ENCODE peak calls at places on chromosomes 5 and 9, in four cellular contexts. W is tibial artery, J is heart left ventricle, E is adrenal gland. Q is an unnamed sample. For H3K4me1, the result is how much of the 10 kb centered on the place peaks cover.

GRCh38 chr5:144013816-144014215 is 156.6 kb downstream of the YIPF5 start:
- DNase-seq in J (no peak), E (no peak), W (no peak), Q (no peak)

GRCh38 chr5:55037046-55037771 is 13.2 kb downstream of the GZMK start:
- DNase-seq in E (peak), J (no peak), W (no peak), Q (no peak)

GRCh38 chr5:126335871-126336270 is 87.3 kb upstream of the GRAMD2B start:
- DNase-seq in E (no peak), J (no peak), W (no peak), Q (no peak)

GRCh38 chr9:4515958-4516375 is 25.7 kb downstream of the SLC1A1 start:
- DNase-seq in J (no peak), E (no peak), W (no peak), Q (no peak)

GRCh38 chr9:123450096-123450495 is 94.1 kb downstream of the CRB2 start:
- DNase-seq in J (no peak), W (no peak), E (no peak), Q (no peak)

GRCh38 chr9:127634021-127634420 is 21.9 kb downstream of the STXBP1 start:
- DNase-seq in W (no peak), J (peak), E (peak), Q (no peak)

GRCh38 chr9:16729656-16730055 is 140.8 kb downstream of the BNC2 start:
- DNase-seq in E (no peak), W (no peak), J (no peak), Q (no peak)

GRCh38 chr5:177300236-177300880 is 3.2 kb downstream of the RAB24 start:
- DNase-seq in W (peak), E (peak), J (peak), Q (no peak)

GRCh38 chr9:113886003-113886324 is 9.9 kb downstream of the ZNF618 start:
- DNase-seq in W (no peak), J (no peak), E (no peak), Q (no peak)

GRCh38 chr5:151137067-151137825 is 20.3 kb downstream of the ANXA6 start:
- DNase-seq in J (no peak), E (no peak), W (no peak), Q (no peak)

GRCh38 chr5:144697847-144698262 is 527.2 kb downstream of the KCTD16 start:
- DNase-seq in J (no peak), E (no peak), W (no peak), Q (no peak)

GRCh38 chr9:93017621-93018020 is 40.9 kb upstream of the SUSD3 start:
- DNase-seq in J (no peak), W (peak), E (no peak), Q (peak)

GRCh38 chr5:76867827-76868693 is 18.2 kb downstream of the S100Z start:
- DNase-seq in W (no peak), E (peak), J (peak), Q (no peak)

GRCh38 chr5:1875481-1875842 is 7.3 kb downstream of the IRX4 start:
- DNase-seq in E (no peak), J (no peak), W (no peak), Q (no peak)

GRCh38 chr9:134637241-134637640 is 4.4 kb upstream of the COL5A1 start:
- DNase-seq in J (peak), W (peak), E (peak), Q (peak)

GRCh38 chr9:5890641-5891040 is at the start of gene MLANA:
- DNase-seq in E (no peak), J (no peak), W (no peak), Q (no peak)

GRCh38 chr9:116264361-116264760 is 110.8 kb downstream of the PAPPA start:
- DNase-seq in W (no peak), E (no peak), J (no peak), Q (no peak)

GRCh38 chr5:143011621-143012020 is 241.4 kb downstream of the ARHGAP26 start:
- DNase-seq in E (no peak), W (no peak), J (no peak), Q (no peak)

GRCh38 chr5:52709171-52709925 is 78.4 kb upstream of the ITGA1 start:
- DNase-seq in W (no peak), E (peak), J (peak), Q (no peak)

GRCh38 chr9:136807281-136808074 is at the start of gene RABL6:
- DNase-seq in J (peak), W (peak), E (peak), Q (peak)

GRCh38 chr5:93299596-93300308 is 281.3 kb downstream of the NR2F1-AS1 start:
- DNase-seq in W (no peak), E (no peak), J (no peak), Q (no peak)

GRCh38 chr9:129235931-129236331 is 57.9 kb upstream of the IER5L start:
- DNase-seq in J (peak), W (no peak), E (no peak), Q (peak)

GRCh38 chr5:36459191-36460135 is 146.9 kb upstream of the SLC1A3 start:
- DNase-seq in J (no peak), E (no peak), W (no peak), Q (no peak)

GRCh38 chr5:140398379-140398811 is 3.2 kb upstream of the ANKHD1 start:
- DNase-seq in E (no peak), J (no peak), W (no peak), Q (no peak)

GRCh38 chr5:174282391-174282790 is 236.9 kb downstream of the NSG2 start:
- DNase-seq in E (no peak), J (no peak), W (no peak), Q (no peak)

GRCh38 chr9:16100596-16101091 is 547.8 kb downstream of the CCDC171 start:
- DNase-seq in W (peak), E (peak), J (peak), Q (peak)

GRCh38 chr9:135579889-135580660 is 18.5 kb downstream of the PAEP start:
- DNase-seq in J (no peak), W (no peak), E (no peak), Q (no peak)

DNA sequence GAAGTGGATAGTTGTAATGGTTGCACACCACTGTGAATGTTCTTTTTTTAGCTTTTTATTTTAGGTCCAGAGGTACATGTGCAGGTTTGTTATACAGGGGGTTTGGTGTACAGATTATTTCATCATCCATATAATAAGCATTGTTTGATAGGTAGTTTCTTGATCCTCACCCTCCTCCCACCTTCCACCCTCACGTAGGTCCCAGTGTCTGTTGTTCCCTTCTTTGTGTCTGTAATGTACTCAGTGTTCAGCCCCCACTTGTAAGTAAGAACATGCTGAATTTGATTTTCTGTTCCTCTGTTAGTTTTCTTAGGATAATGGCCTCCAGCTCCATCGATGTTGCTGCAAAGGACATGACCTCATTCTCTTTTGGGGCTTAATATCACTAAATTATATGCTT is 99.7 kb downstream of the HTR4 start:
- DNase-seq in J (no peak), E (no peak), W (no peak), Q (no peak)
- H3K4me3 ChIP-seq in J (no peak), E (no peak), W (no peak), Q (no peak)

GRCh38 chr9:33139421-33140228 is 27.5 kb downstream of the B4GALT1 start:
- DNase-seq in J (peak), W (peak), E (peak), Q (peak)
- H3K4me1 ChIP-seq in J (half or more), W (half or more), E (half or more), Q (half or more)

GRCh38 chr9:95096381-95096780 is 221.1 kb downstream of the FANCC start:
- DNase-seq in E (no peak), W (no peak), J (peak), Q (peak)
- H3K27ac ChIP-seq in E (no peak), W (peak), J (no peak), Q (no peak)

DNA sequence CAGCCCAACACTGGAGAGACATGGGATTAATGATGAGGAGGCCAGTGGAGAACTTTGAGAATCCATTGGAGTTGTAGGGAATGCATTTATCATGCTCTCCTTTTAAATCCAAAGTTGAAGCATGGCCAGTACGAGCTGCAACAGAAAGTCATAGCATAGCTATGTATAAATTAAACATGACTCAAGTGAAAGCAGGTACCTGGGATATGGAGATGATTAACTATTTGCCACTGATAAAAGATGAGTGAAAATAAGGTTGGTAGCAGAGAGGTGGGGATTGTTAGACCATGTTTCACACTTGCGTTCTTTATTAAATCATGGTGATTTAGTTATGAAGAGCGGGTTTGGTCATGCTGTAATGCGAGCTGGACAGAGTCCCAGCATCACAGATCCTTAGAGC is 189.6 kb downstream of the ARHGEF28 start:
- DNase-seq in W (no peak), J (no peak), E (no peak), Q (no peak)
- H3K4me3 ChIP-seq in W (no peak), J (no peak), E (no peak), Q (peak)

GRCh38 chr9:215631-216155 is 1.0 kb downstream of the DOCK8 start:
- DNase-seq in J (no peak), E (no peak), W (no peak), Q (no peak)

GRCh38 chr9:223167-223566 is 8.5 kb downstream of the DOCK8 start:
- DNase-seq in E (no peak), J (no peak), W (no peak), Q (no peak)

GRCh38 chr9:224540-225520 is 10.2 kb downstream of the DOCK8 start:
- DNase-seq in W (no peak), E (no peak), J (no peak), Q (no peak)

GRCh38 chr9:221989-222776 is 7.5 kb downstream of the DOCK8 start:
- DNase-seq in W (no peak), J (no peak), E (no peak), Q (no peak)

DNA sequence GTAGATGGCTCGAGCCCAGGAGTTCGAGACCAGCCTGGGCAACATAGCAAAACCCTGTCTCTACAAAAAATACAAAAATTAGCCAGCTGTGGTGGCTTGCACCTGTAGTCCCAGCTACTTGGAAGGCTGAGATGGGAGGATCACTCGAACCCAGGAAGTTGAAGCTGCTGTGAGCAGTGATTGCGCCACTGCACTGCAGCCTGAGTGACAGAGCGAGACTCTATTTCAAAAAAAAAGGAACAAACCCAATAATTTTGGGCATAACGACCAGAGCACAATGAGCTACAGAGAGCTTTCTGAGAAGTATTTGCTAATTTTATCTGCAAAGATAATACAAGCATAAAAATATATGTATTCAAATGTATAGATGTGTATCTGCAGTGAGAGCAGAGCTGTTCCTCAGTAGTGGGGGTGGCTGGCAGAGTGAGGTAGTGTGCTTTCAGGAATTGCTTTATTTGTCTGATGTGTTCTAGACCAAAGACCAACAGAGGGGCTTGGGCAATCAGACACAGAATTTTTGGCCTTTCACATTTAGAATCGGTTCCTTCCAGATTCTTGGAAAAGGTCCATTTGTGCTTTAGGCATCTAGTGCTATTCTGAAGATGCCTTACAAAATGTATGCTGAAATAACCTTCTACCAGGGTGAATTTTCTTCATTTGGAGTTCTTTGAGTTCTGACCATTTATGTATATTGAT is 5.2 kb downstream of the DOCK8 start:
- DNase-seq in E (no peak), J (no peak), W (no peak), Q (no peak)
- H3K4me1 ChIP-seq in E (under half), J (under half), W (under half), Q (under half)

DNA sequence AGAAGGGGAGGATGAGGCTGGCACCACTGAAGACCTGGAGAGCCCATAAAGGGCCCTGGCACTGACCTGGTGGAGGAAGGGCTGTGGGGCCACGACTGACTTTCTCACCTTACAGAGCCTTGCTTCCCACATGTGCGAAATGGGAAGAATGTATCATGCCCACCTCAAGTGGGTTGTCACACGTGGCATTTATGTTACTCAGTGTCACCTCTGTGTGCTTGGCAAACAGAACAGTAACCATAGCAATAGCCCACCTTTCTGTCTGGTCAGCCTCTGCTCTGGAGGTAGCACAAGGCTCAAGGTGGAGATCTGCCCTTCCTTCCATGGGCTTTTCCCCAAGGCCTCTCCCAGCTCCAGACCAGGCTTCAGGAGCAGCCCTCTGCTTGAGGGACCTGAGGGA is 16.7 kb downstream of the TCF7 start:
- DNase-seq in J (peak), E (no peak), W (no peak), Q (peak)
- H3K27ac ChIP-seq in J (no peak), E (no peak), W (no peak), Q (no peak)

GRCh38 chr9:133607381-133607780 is 1.8 kb downstream of the FAM163B start:
- DNase-seq in J (no peak), W (no peak), E (no peak), Q (no peak)

GRCh38 chr9:133608382-133608781 is 807 bp downstream of the FAM163B start:
- DNase-seq in E (no peak), J (no peak), W (no peak), Q (no peak)

GRCh38 chr9:133608881-133609280 is 308 bp downstream of the FAM163B start:
- DNase-seq in W (no peak), J (no peak), E (no peak), Q (peak)

GRCh38 chr9:133607976-133608375 is 1.2 kb downstream of the FAM163B start:
- DNase-seq in J (no peak), E (no peak), W (no peak), Q (peak)

DNA sequence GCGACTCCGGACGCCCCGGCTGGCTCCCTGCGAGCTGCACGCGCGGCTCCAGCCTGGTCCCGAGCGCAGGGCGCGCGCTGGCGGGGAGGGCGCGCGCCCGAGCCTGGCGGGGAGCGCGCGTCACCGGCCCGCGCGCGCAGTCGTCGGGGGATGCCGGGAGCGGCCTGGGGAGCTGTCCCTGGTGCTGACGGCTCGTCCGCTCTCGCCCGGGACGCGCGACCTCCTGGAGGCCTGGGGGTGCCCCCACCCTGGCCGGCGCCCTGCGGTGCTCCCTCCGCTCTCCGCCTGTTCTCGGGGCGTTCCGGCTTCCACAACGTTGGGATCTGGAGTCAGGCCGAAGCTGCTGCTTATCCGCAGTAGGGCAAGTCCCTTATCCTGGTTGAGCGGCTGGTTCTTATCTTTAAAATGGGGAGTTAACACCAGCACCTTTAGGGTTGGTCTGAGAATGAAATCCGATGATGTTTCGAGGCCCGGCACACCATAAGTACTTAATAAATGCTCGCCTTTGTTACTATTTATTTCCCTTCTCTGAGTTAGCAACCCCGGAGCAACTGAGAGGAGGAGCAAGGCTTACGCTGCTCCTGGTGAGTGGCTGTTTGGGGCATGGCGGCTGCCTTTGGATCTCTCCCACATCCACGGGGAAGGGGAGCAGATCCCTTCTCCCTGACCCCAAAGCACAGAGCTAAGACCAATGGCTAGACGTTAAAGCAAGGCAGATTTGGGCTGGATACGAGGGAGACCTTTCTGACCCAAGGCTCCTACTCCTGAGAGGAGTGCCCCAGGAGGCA is at the start of gene FAM163B:
- DNase-seq in J (no peak), E (peak), W (no peak), Q (peak)
- H3K4me3 ChIP-seq in J (no peak), E (no peak), W (no peak), Q (no peak)

DNA sequence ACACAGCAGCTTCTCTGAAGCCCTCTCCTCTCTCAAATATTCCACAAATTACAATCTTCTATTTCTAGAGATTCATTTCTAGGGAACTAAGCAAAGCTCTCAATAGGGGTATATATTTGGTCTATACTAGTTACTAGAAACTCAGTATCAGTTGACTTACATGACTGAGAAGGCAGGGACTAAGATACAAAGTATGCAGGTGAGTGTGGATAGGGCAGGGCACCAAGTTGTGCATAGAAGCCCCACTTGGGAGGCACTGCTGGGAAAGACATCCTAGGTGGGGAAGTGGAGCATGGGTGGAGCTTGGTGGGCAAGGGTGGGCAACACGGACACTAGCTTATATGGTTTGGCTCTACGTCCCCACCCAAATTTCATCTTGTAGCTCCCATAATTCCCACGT is 148.1 kb upstream of the RASA1 start:
- DNase-seq in E (no peak), W (no peak), J (no peak), Q (no peak)
- H3K4me1 ChIP-seq in E (under half), W (under half), J (under half), Q (under half)

DNA sequence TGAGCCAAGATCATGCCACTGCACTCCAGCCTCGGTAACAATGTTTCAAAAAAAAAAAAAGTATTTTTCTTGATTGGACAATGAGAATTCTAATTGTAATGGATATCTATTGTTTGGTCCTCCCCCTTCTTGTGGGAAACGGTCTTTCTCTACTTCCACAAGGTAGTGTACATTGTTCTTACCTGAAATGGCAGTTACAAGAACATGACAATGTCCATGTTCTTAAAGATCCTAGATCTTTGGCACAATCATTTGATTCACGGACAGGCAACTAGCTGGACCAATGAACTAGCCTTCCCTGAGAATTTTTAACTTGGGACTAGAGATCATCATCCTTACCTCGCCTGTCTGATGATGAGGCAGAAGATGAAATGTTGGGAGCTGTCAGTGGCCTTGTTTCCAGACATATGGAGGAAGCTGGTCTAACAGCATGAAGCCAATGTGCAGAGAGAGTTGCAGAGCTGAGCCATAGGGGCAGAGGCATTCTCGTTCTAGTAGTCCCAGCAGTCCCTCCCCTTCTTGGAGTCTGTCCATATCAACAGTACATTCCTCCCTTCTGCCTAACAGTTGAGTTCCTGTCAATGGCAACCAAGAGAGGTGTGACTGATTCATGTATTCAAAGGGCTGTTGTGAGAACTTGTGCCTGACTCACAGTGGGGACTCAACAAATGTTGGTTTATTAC is 2.2 kb upstream of the MARCHF6 start:
- DNase-seq in J (peak), E (no peak), W (peak), Q (no peak)
- H3K27ac ChIP-seq in J (peak), E (no peak), W (no peak), Q (no peak)